ENCODE peak calls at places on chromosomes 7 and 10, in ten cellular contexts. M is GM10248, A is H9, O is mucosa of descending colon, L is astrocyte of the spinal cord, Y is omental fat pad, N is Peyer's patch, V is left ventricle myocardium inferior, K is psoas muscle, Q is prostate gland. C is an unnamed sample.

GRCh38 chr7:69962077-69962855 is 364.0 kb downstream of the AUTS2 start:
- DNase-seq in K (peak; percentile 59), L (peak; percentile 8), N (no peak), A (no peak), V (peak; percentile 61), Y (no peak), Q (peak; percentile 7), O (no peak), M (no peak), C (no peak)

GRCh38 chr10:78947226-78947625 is 121.5 kb upstream of the ZMIZ1 start:
- DNase-seq in A (no peak), K (no peak), Y (no peak), Q (no peak), V (no peak), O (no peak), N (no peak), L (no peak), M (no peak), C (no peak)

GRCh38 chr10:13847201-13847631 is 260.5 kb downstream of the PRPF18 start:
- DNase-seq in A (peak; percentile 76), L (no peak), Q (no peak), K (no peak), N (no peak), V (no peak), Y (no peak), O (no peak), M (no peak), C (no peak)

GRCh38 chr10:52818019-52818418 is 45.4 kb upstream of the MBL2 start:
- DNase-seq in A (no peak), L (peak; percentile 50), Y (no peak), V (no peak), O (no peak), N (no peak), M (peak; percentile 34), Q (no peak), K (no peak), C (no peak)

GRCh38 chr7:22779697-22780096 is 43.0 kb downstream of the TOMM7 start:
- DNase-seq in Q (no peak), V (no peak), A (no peak), Y (no peak), K (no peak), M (no peak), L (no peak), N (no peak), O (no peak), C (no peak)

GRCh38 chr10:118277871-118278270 is 64.3 kb downstream of the FAM204A start:
- DNase-seq in N (no peak), K (no peak), Q (no peak), L (no peak), V (no peak), O (no peak), Y (no peak), A (no peak), M (no peak), C (peak; percentile 2)

GRCh38 chr10:22821501-22821900 is 106.4 kb upstream of the ARMC3 start:
- DNase-seq in A (no peak), O (no peak), Q (no peak), L (peak; percentile 86), K (no peak), M (no peak), N (no peak), V (no peak), Y (no peak), C (no peak)

GRCh38 chr7:151888079-151888673 is 11.3 kb upstream of the PRKAG2 start:
- DNase-seq in K (no peak), L (peak; percentile 5), V (no peak), N (no peak), A (no peak), O (peak; percentile 36), Q (no peak), Y (no peak), M (no peak), C (no peak)

GRCh38 chr7:49635800-49636199 is 137.6 kb upstream of the VWC2 start:
- DNase-seq in A (no peak), K (no peak), V (no peak), N (no peak), O (no peak), M (no peak), L (no peak), Q (no peak), Y (no peak), C (no peak)

GRCh38 chr7:46108272-46108671 is 187.2 kb upstream of the IGFBP3 start:
- DNase-seq in Y (no peak), V (no peak), M (no peak), Q (no peak), L (no peak), O (no peak), A (no peak), K (peak; percentile 40), N (no peak), C (no peak)

GRCh38 chr10:4678023-4678950 is 147.7 kb upstream of the AKR1E2 start:
- DNase-seq in K (no peak), A (no peak), O (no peak), N (no peak), Y (no peak), Q (no peak), L (peak; percentile 91), V (no peak), M (no peak), C (no peak)

GRCh38 chr7:105015631-105015965 is 1.6 kb downstream of the KMT2E start:
- DNase-seq in L (peak; percentile 43), K (no peak), N (peak; percentile 57), O (no peak), Q (peak; percentile 61), V (no peak), Y (no peak), A (no peak), M (no peak), C (peak; percentile 58)

GRCh38 chr7:1567082-1567771 is 2.6 kb downstream of the PSMG3 start:
- DNase-seq in L (peak; percentile 89), M (no peak), A (no peak), Y (no peak), N (no peak), Q (no peak), K (peak; percentile 67), V (no peak), O (peak; percentile 75), C (no peak)

GRCh38 chr7:104772405-104772821 is 241.6 kb upstream of the KMT2E start:
- DNase-seq in L (no peak), M (no peak), K (no peak), N (no peak), Y (no peak), O (no peak), Q (no peak), A (peak; percentile 89), V (no peak), C (no peak)

GRCh38 chr10:71700735-71701368 is 18.7 kb downstream of the C10orf105 start:
- DNase-seq in N (no peak), M (no peak), Q (no peak), Y (no peak), A (no peak), O (no peak), V (no peak), L (no peak), K (peak; percentile 47), C (no peak)

GRCh38 chr10:71698737-71699136 is 20.8 kb downstream of the C10orf105 start:
- DNase-seq in L (no peak), Y (no peak), K (no peak), V (no peak), Q (no peak), O (no peak), M (no peak), N (no peak), A (no peak), C (peak; percentile 38)

GRCh38 chr10:71704816-71705215 is 14.8 kb downstream of the C10orf105 start:
- DNase-seq in O (no peak), Y (no peak), N (no peak), V (no peak), K (no peak), Q (no peak), A (no peak), M (no peak), L (no peak), C (no peak)

GRCh38 chr10:71703577-71703976 is 16.0 kb downstream of the C10orf105 start:
- DNase-seq in L (no peak), K (no peak), Q (no peak), Y (no peak), A (no peak), V (no peak), N (no peak), O (no peak), M (no peak), C (no peak)

DNA sequence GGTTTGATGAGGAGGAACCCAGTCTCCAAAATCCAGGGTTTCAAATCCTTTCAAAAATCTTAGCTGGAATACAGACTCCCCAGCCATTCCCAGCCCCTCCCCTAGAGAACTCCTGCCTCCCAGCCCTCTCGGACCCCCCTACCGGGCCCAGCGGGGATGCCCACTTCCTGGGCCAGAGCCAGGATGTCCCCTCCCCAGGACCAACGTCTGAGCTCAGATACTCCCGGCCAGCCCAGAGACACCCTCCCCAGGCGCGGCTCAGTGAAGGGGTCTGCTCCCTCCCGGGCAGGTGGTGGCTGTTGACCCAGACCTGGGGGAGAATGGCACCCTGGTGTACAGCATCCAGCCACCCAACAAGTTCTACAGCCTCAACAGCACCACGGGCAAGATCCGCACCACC is 17.8 kb downstream of the C10orf105 start:
- DNase-seq in L (no peak), Q (no peak), O (no peak), Y (no peak), K (no peak), V (no peak), M (no peak), N (no peak), A (no peak), C (no peak)
- TF ChIP-seq CTCF in L (no peak), Q (no peak), O (no peak), Y (no peak), K (no peak), V (no peak), M (no peak), N (no peak), A (no peak), C (no peak)

GRCh38 chr7:21543528-21544302 is 876 bp downstream of the DNAH11 start:
- DNase-seq in Q (no peak), K (no peak), L (peak; percentile 8), A (no peak), V (no peak), Y (no peak), O (no peak), M (peak; percentile 18), N (no peak), C (peak; percentile 24)
- TF ChIP-seq CTCF in Q (no peak), K (no peak), L (no peak), A (no peak), V (no peak), Y (no peak), O (no peak), M (no peak), N (no peak), C (no peak)

DNA sequence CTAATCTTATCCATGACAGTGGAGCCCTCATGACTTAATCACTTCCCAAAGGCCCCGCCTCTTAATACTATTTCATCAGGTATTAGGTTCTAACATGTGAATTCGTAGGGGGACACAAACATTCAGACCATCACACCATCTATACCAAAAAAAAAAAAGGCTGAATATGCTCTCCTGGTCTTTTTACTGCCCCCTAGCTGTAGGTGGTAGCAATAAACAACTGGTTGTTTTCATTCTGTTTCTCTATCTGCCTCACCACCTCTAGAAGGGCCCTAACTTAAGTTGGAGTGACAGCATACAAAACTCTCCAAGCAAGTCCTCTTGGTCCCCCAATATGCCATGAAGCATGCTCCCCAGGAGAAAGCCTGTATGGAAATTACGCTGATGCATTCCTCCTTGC is 94.1 kb downstream of the GRM8 start:
- DNase-seq in V (no peak), N (no peak), O (no peak), L (no peak), K (no peak), Q (no peak), A (no peak), M (peak; percentile 16), Y (no peak), C (no peak)
- TF ChIP-seq CTCF in V (no peak), N (no peak), O (no peak), L (no peak), K (no peak), Q (no peak), A (peak; percentile 78), M (peak; percentile 52), Y (no peak), C (peak; percentile 52)

GRCh38 chr7:91784469-91784868 is 96.0 kb downstream of the MTERF1 start:
- DNase-seq in L (peak; percentile 62), Q (peak; percentile 7), V (no peak), K (no peak), A (no peak), M (no peak), O (no peak), N (no peak), Y (no peak), C (no peak)
- TF ChIP-seq CTCF in L (peak; percentile 21), Q (peak; percentile 73), V (peak; percentile 53), K (peak; percentile 17), A (no peak), M (peak; percentile 19), O (no peak), N (peak; percentile 56), Y (no peak), C (peak; percentile 14)

C was measured in activated CD8-positive, alpha-beta T cell treated with anti-CD3 and anti-CD28 coated beads for 36 hours.